ENCODE peak calls at places on chromosomes 11 and 22, in ten cellular contexts. I is activated gamma-delta T cell treated with Interleukin-2 at 50 U/mL for 16 hours; U is stimulated activated CD4-positive, alpha-beta T cell treated with anti-CD3 and anti-CD28 coated beads, Interleukin-4, amount 100 ng/mL, for 24 hours; M is ecto neural progenitor cell; N is stimulated activated CD8-positive, alpha-beta memory T cell treated with anti-CD3 and anti-CD28 coated beads, Interleukin-15, amount 100 ng/mL, for 4 hours; B is astrocyte; Z is activated naive CD4-positive, alpha-beta T cell treated with Interleukin-2 at 50 U/mL for 16 hours; O is Peyer's patch; G is cardiac fibroblast; A is GM04504. W is an unnamed sample.

GRCh38 chr11:3152471-3153110 is 12.5 kb downstream of the OSBPL5 start:
- DNase-seq in I (no peak), U (no peak), M (no peak), N (no peak), B (peak), Z (no peak), O (no peak), G (no peak), A (no peak), W (no peak)

GRCh38 chr11:132142102-132142501 is 771.7 kb downstream of the NTM start:
- DNase-seq in I (no peak), U (no peak), M (no peak), N (no peak), B (no peak), Z (no peak), O (no peak), G (no peak), A (no peak), W (no peak)

GRCh38 chr11:20477418-20478090 is 90.0 kb downstream of the PRMT3 start:
- DNase-seq in I (no peak), U (no peak), M (no peak), N (no peak), B (no peak), Z (no peak), O (no peak), G (peak), A (no peak), W (no peak)

GRCh38 chr11:117827521-117828511 is 3.3 kb upstream of the FXYD2 start:
- DNase-seq in I (peak), U (no peak), M (peak), N (no peak), B (no peak), Z (no peak), O (peak), G (no peak), A (no peak), W (no peak)

GRCh38 chr11:130181295-130182272 is 22.0 kb downstream of the ST14 start:
- DNase-seq in I (no peak), U (no peak), M (no peak), N (no peak), B (peak), Z (no peak), O (peak), G (peak), A (peak), W (peak)

GRCh38 chr11:69867076-69868002 is 48.1 kb upstream of the FGF3 start:
- DNase-seq in I (no peak), U (no peak), M (no peak), N (no peak), B (peak), Z (no peak), O (peak), G (peak), A (peak), W (peak)

GRCh38 chr22:30694171-30694637 is 470 bp upstream of the OSBP2 start:
- DNase-seq in I (peak), U (peak), M (peak), N (peak), B (no peak), Z (peak), O (peak), G (no peak), A (no peak), W (peak)

GRCh38 chr11:75339685-75340409 is 11.6 kb downstream of the ARRB1 start:
- DNase-seq in I (no peak), U (no peak), M (no peak), N (no peak), B (no peak), Z (no peak), O (peak), G (no peak), A (no peak), W (no peak)

GRCh38 chr11:82899957-82900276 is 313 bp downstream of the PRCP start:
- DNase-seq in I (no peak), U (no peak), M (no peak), N (no peak), B (no peak), Z (no peak), O (no peak), G (no peak), A (no peak), W (no peak)

W was measured in fibroblast of lung.